ENCODE peak calls at places on chromosomes 13 and 19, in seven cellular contexts. One of them, this sample, is unnamed.

GRCh38 chr19:35596366-35596999 is 10.5 kb downstream of the PMIS2 start:
- DNase-seq in HepG2: peak; percentile 44
- DNase-seq in sigmoid colon: no peak
- DNase-seq in upper lobe of left lung: no peak
- DNase-seq in left ventricle myocardium inferior: no peak
- DNase-seq in psoas muscle: no peak
- DNase-seq in Caco-2: no peak
- DNase-seq in this sample: no peak

GRCh38 chr19:12137541-12137940 is 2.6 kb downstream of the ZNF20 start:
- DNase-seq in sigmoid colon: no peak
- DNase-seq in upper lobe of left lung: no peak
- DNase-seq in psoas muscle: no peak
- DNase-seq in Caco-2: no peak
- DNase-seq in left ventricle myocardium inferior: no peak
- DNase-seq in HepG2: peak; percentile 67
- DNase-seq in this sample: no peak

GRCh38 chr19:3176715-3177501 is 1.7 kb upstream of the S1PR4 start:
- DNase-seq in psoas muscle: no peak
- DNase-seq in Caco-2: no peak
- DNase-seq in sigmoid colon: no peak
- DNase-seq in upper lobe of left lung: peak; percentile 45
- DNase-seq in HepG2: no peak
- DNase-seq in left ventricle myocardium inferior: no peak
- DNase-seq in this sample: no peak

GRCh38 chr19:19461671-19462622 is 53.4 kb downstream of the TSSK6 start:
- DNase-seq in HepG2: peak; percentile 65
- DNase-seq in psoas muscle: peak; percentile 93
- DNase-seq in left ventricle myocardium inferior: peak; percentile 58
- DNase-seq in upper lobe of left lung: peak; percentile 88
- DNase-seq in sigmoid colon: peak; percentile 83
- DNase-seq in Caco-2: no peak
- DNase-seq in this sample: no peak

GRCh38 chr13:35994131-35994966 is 136.8 kb downstream of the DCLK1 start:
- DNase-seq in sigmoid colon: no peak
- DNase-seq in Caco-2: no peak
- DNase-seq in HepG2: no peak
- DNase-seq in upper lobe of left lung: no peak
- DNase-seq in left ventricle myocardium inferior: peak; percentile 45
- DNase-seq in psoas muscle: peak; percentile 81
- DNase-seq in this sample: peak; percentile 94

GRCh38 chr19:46350758-46351159 is 3.9 kb downstream of the PPP5C start:
- DNase-seq in Caco-2: no peak
- DNase-seq in upper lobe of left lung: no peak
- DNase-seq in left ventricle myocardium inferior: no peak
- DNase-seq in psoas muscle: no peak
- DNase-seq in sigmoid colon: no peak
- DNase-seq in HepG2: no peak
- DNase-seq in this sample: no peak

GRCh38 chr13:40390290-40391008 is 276.0 kb downstream of the FOXO1 start:
- DNase-seq in left ventricle myocardium inferior: no peak
- DNase-seq in upper lobe of left lung: no peak
- DNase-seq in HepG2: no peak
- DNase-seq in Caco-2: no peak
- DNase-seq in psoas muscle: no peak
- DNase-seq in sigmoid colon: no peak
- DNase-seq in this sample: no peak

GRCh38 chr13:33645591-33646554 is 172.1 kb upstream of the RFC3 start:
- DNase-seq in left ventricle myocardium inferior: no peak
- DNase-seq in upper lobe of left lung: no peak
- DNase-seq in sigmoid colon: no peak
- DNase-seq in HepG2: no peak
- DNase-seq in psoas muscle: no peak
- DNase-seq in Caco-2: no peak
- DNase-seq in this sample: no peak

GRCh38 chr13:44397766-44398223 is 24.2 kb downstream of the SERP2 start:
- DNase-seq in psoas muscle: no peak
- DNase-seq in Caco-2: no peak
- DNase-seq in sigmoid colon: peak; percentile 37
- DNase-seq in upper lobe of left lung: no peak
- DNase-seq in HepG2: no peak
- DNase-seq in left ventricle myocardium inferior: no peak
- DNase-seq in this sample: peak; percentile 77

GRCh38 chr19:24046550-24046949 is 40.4 kb upstream of the ZNF254 start:
- DNase-seq in sigmoid colon: no peak
- DNase-seq in Caco-2: no peak
- DNase-seq in upper lobe of left lung: no peak
- DNase-seq in HepG2: no peak
- DNase-seq in psoas muscle: no peak
- DNase-seq in left ventricle myocardium inferior: no peak
- DNase-seq in this sample: no peak

GRCh38 chr13:76993473-76993872 is 1.6 kb downstream of the CLN5 start:
- DNase-seq in sigmoid colon: no peak
- DNase-seq in psoas muscle: no peak
- DNase-seq in Caco-2: no peak
- DNase-seq in left ventricle myocardium inferior: no peak
- DNase-seq in HepG2: no peak
- DNase-seq in upper lobe of left lung: no peak
- DNase-seq in this sample: no peak

GRCh38 chr13:76992548-76993001 is 694 bp downstream of the CLN5 start:
- DNase-seq in sigmoid colon: no peak
- DNase-seq in psoas muscle: no peak
- DNase-seq in Caco-2: no peak
- DNase-seq in upper lobe of left lung: no peak
- DNase-seq in HepG2: no peak
- DNase-seq in left ventricle myocardium inferior: no peak
- DNase-seq in this sample: no peak

GRCh38 chr13:76991432-76991795 is 467 bp upstream of the CLN5 start:
- DNase-seq in psoas muscle: peak; percentile 67
- DNase-seq in sigmoid colon: peak; percentile 67
- DNase-seq in HepG2: no peak
- DNase-seq in Caco-2: no peak
- DNase-seq in upper lobe of left lung: no peak
- DNase-seq in left ventricle myocardium inferior: no peak
- DNase-seq in this sample: no peak

GRCh38 chr13:76993021-76993420 is 1.1 kb downstream of the CLN5 start:
- DNase-seq in HepG2: no peak
- DNase-seq in upper lobe of left lung: no peak
- DNase-seq in left ventricle myocardium inferior: no peak
- DNase-seq in Caco-2: no peak
- DNase-seq in psoas muscle: no peak
- DNase-seq in sigmoid colon: no peak
- DNase-seq in this sample: no peak

DNA sequence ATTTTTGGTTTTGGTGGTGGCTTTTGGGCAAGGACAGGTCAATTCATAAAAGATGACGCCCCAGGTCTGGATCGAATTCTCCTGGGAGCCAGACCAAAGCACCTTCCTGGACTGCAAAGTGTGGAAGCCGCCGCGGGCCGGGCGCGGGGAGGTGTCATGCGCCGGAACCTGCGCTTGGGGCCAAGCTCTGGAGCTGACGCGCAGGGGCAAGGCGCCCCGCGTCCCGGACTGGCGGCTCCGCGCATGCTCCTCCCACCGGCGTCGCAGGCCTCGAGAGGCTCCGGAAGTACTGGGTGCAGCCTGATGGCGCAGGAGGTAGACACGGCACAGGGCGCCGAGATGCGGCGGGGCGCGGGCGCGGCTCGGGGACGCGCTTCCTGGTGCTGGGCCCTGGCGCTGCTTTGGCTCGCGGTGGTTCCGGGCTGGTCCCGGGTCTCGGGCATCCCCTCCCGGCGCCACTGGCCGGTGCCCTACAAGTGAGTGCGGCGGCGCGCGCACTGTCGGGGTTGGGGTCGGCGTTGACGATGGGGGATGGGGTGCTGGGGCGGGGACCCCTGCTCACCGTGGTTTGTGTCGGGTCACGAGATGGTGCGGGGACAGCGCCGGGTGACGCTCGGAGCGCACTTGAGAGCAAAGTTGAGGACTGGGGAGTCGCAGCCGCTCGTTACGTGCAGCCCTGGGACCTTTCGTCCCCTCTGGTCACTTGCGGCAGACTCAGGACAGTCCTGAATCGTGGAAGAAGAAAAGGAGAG is at the start of gene CLN5:
- DNase-seq in HepG2: peak; percentile 86
- DNase-seq in psoas muscle: peak; percentile 98
- DNase-seq in sigmoid colon: peak; percentile 98
- DNase-seq in left ventricle myocardium inferior: peak; percentile 94
- DNase-seq in Caco-2: peak; percentile 96
- DNase-seq in upper lobe of left lung: peak; percentile 99
- DNase-seq in this sample: peak; percentile 87
- TF ChIP-seq CTCF in HepG2: no peak
- TF ChIP-seq CTCF in psoas muscle: peak; percentile 8
- TF ChIP-seq CTCF in sigmoid colon: no peak
- TF ChIP-seq CTCF in left ventricle myocardium inferior: no peak
- TF ChIP-seq CTCF in Caco-2: peak; percentile 7
- TF ChIP-seq CTCF in upper lobe of left lung: peak; percentile 11
- TF ChIP-seq CTCF in this sample: no peak

DNA sequence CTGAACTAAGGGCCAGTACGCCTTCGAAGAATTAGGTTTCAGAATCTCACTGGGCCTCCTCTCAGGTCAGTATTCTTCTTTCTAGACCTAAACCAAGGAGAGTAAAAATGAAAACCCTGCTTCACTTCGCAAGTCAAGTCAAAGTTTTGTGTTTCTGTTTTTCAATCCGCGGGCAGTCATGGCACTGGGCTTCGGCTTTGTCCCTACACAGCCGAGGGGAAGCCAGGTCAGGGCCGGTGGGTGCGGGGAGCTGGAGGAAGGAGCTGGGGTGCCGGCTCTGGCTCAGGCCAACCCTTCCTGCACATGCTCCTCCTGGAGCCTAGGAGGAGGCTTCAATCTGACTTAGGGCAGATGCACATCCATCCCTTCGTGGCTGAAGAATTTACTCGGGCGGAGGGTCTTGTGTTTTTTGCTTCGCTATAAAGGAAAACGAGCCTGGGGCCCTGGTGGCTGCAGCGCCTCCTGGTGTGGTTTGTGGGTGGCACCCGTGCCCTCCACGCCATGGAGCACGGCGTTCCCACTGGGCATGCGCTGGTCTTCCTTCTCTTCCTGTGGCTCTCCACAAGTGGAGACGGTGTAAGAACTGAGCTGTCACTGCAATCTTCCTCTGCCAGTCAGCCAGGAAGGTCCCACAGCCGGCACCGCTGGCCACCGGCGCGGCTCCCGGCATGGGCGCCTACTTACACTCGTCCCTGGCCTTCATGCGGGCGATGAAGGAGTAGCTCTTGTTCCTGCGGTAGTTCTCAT is 22.5 kb downstream of the C19orf44 start:
- DNase-seq in psoas muscle: no peak
- DNase-seq in upper lobe of left lung: no peak
- DNase-seq in sigmoid colon: no peak
- DNase-seq in HepG2: no peak
- DNase-seq in Caco-2: no peak
- DNase-seq in left ventricle myocardium inferior: no peak
- DNase-seq in this sample: no peak
- H3K27me3 ChIP-seq in psoas muscle: no peaks in the 10 kb centered on the region
- H3K27me3 ChIP-seq in upper lobe of left lung: no peaks in the 10 kb centered on the region
- H3K27me3 ChIP-seq in sigmoid colon: no peaks in the 10 kb centered on the region
- H3K27me3 ChIP-seq in HepG2: no peaks in the 10 kb centered on the region
- H3K27me3 ChIP-seq in Caco-2: no peaks in the 10 kb centered on the region
- H3K27me3 ChIP-seq in left ventricle myocardium inferior: no peaks in the 10 kb centered on the region
- H3K27me3 ChIP-seq in this sample: no peaks in the 10 kb centered on the region

GRCh38 chr19:5229778-5230165 is 110.8 kb downstream of the PTPRS start:
- DNase-seq in HepG2: no peak
- DNase-seq in sigmoid colon: no peak
- DNase-seq in psoas muscle: no peak
- DNase-seq in upper lobe of left lung: no peak
- DNase-seq in left ventricle myocardium inferior: no peak
- DNase-seq in Caco-2: no peak
- DNase-seq in this sample: no peak
- H3K4me3 ChIP-seq in HepG2: no peak overlapping the region
- H3K4me3 ChIP-seq in sigmoid colon: peak overlapping the region; percentile 28
- H3K4me3 ChIP-seq in psoas muscle: peak overlapping the region; percentile 11
- H3K4me3 ChIP-seq in upper lobe of left lung: no peak overlapping the region
- H3K4me3 ChIP-seq in left ventricle myocardium inferior: peak overlapping the region; percentile 37
- H3K4me3 ChIP-seq in Caco-2: no peak overlapping the region
- H3K4me3 ChIP-seq in this sample: no peak overlapping the region

DNA sequence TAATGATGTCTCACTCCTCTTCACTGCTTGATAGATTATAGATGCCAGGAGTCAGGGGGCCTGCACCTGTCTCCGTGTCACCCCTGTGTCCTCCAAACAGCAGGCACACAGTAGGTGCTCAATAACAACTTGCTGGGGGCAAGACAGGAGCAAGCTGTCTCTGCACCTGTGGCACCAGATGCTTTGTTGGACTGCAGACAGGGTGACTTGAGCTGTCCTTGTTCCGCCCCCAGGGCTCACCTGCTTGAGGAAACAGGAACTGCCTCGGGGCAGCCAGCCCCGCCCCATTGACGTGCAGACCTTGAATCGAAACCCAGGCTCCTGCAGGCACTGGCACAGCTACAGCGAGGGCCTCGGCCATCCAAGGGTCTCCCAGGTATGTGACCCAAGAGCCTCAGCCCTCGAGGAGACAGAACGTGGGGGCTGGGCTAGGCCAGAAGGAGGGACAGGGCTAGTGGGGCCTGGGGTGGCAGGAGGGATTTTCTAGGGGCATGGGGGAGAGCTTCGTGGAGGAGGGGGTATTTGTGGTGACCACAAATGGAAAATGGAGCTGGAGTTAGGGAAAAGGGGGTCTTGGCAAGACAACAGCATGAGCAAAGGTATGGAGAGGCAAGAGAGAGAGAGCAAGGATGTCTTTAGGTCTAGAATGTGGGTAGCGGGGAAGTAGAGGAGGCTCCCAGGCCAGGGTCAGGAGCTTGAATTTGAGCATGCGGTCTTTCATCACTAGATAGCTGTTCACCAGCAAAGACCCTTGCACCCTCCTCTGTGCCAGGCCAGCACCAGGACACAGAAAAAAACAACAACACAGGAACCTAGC is at the start of gene HSH2D:
- DNase-seq in left ventricle myocardium inferior: peak; percentile 36
- DNase-seq in psoas muscle: peak; percentile 66
- DNase-seq in HepG2: peak; percentile 45
- DNase-seq in upper lobe of left lung: peak; percentile 90
- DNase-seq in Caco-2: peak; percentile 73
- DNase-seq in sigmoid colon: no peak
- DNase-seq in this sample: no peak
- TF ChIP-seq CTCF in left ventricle myocardium inferior: no peak
- TF ChIP-seq CTCF in psoas muscle: no peak
- TF ChIP-seq CTCF in HepG2: no peak
- TF ChIP-seq CTCF in upper lobe of left lung: no peak
- TF ChIP-seq CTCF in Caco-2: no peak
- TF ChIP-seq CTCF in sigmoid colon: no peak
- TF ChIP-seq CTCF in this sample: no peak

GRCh38 chr19:7007859-7008258 is 13.4 kb downstream of the MBD3L2B start:
- DNase-seq in HepG2: no peak
- DNase-seq in sigmoid colon: no peak
- DNase-seq in upper lobe of left lung: no peak
- DNase-seq in Caco-2: no peak
- DNase-seq in left ventricle myocardium inferior: no peak
- DNase-seq in psoas muscle: no peak
- DNase-seq in this sample: no peak

GRCh38 chr19:7010722-7011593 is 10.3 kb downstream of the MBD3L2B start:
- DNase-seq in sigmoid colon: no peak
- DNase-seq in HepG2: no peak
- DNase-seq in left ventricle myocardium inferior: no peak
- DNase-seq in psoas muscle: no peak
- DNase-seq in Caco-2: peak; percentile 34
- DNase-seq in upper lobe of left lung: no peak
- DNase-seq in this sample: no peak

GRCh38 chr19:7004313-7004931 is 16.8 kb downstream of the MBD3L2B start:
- DNase-seq in psoas muscle: no peak
- DNase-seq in left ventricle myocardium inferior: no peak
- DNase-seq in HepG2: peak; percentile 49
- DNase-seq in sigmoid colon: no peak
- DNase-seq in upper lobe of left lung: no peak
- DNase-seq in Caco-2: no peak
- DNase-seq in this sample: peak; percentile 27

GRCh38 chr19:7000816-7001215 is 20.4 kb downstream of the MBD3L2B start:
- DNase-seq in psoas muscle: no peak
- DNase-seq in upper lobe of left lung: no peak
- DNase-seq in left ventricle myocardium inferior: no peak
- DNase-seq in sigmoid colon: no peak
- DNase-seq in Caco-2: no peak
- DNase-seq in HepG2: no peak
- DNase-seq in this sample: no peak

GRCh38 chr19:7006305-7006704 is 14.9 kb downstream of the MBD3L2B start:
- DNase-seq in Caco-2: peak; percentile 35
- DNase-seq in HepG2: no peak
- DNase-seq in psoas muscle: no peak
- DNase-seq in left ventricle myocardium inferior: no peak
- DNase-seq in upper lobe of left lung: no peak
- DNase-seq in sigmoid colon: no peak
- DNase-seq in this sample: no peak
- H3K27me3 ChIP-seq in Caco-2: no peaks in the 10 kb centered on the region
- H3K27me3 ChIP-seq in HepG2: no peaks in the 10 kb centered on the region
- H3K27me3 ChIP-seq in psoas muscle: no peaks in the 10 kb centered on the region
- H3K27me3 ChIP-seq in left ventricle myocardium inferior: peaks cover 37% of the 10 kb centered on the region
- H3K27me3 ChIP-seq in upper lobe of left lung: no peaks in the 10 kb centered on the region
- H3K27me3 ChIP-seq in sigmoid colon: peaks cover 6% of the 10 kb centered on the region
- H3K27me3 ChIP-seq in this sample: no peaks in the 10 kb centered on the region

This sample was measured in brain microvascular endothelial cell.